ENCODE peak calls at places on chromosomes 3 and 15, in eight cellular contexts. U, J, M, L, D, Q, N and H are unnamed samples.

GRCh38 chr3:1172642-1173041 is 79.8 kb downstream of the CNTN6 start:
- DNase-seq in U (no peak), J (no peak), M (no peak), L (no peak), D (no peak), Q (no peak), N (no peak), H (no peak)

GRCh38 chr3:101635954-101636798 is 40.8 kb downstream of the ZBTB11 start:
- DNase-seq in U (peak; percentile 59), J (peak; percentile 44), M (peak; percentile 77), L (peak; percentile 49), D (peak; percentile 62), Q (peak; percentile 46), N (no peak), H (no peak)

GRCh38 chr15:100170280-100170654 is 171.5 kb downstream of the ADAMTS17 start:
- DNase-seq in U (no peak), J (no peak), M (no peak), L (no peak), D (no peak), Q (no peak), N (no peak), H (no peak)

GRCh38 chr15:100729461-100729860 is 127.1 kb downstream of the ASB7 start:
- DNase-seq in U (no peak), J (no peak), M (no peak), L (no peak), D (no peak), Q (no peak), N (no peak), H (no peak)

GRCh38 chr3:37145607-37146006 is 28.8 kb downstream of the LRRFIP2 start:
- DNase-seq in U (no peak), J (no peak), M (no peak), L (no peak), D (no peak), Q (no peak), N (no peak), H (no peak)

GRCh38 chr15:52343831-52344230 is 48.2 kb upstream of the MYO5C start:
- DNase-seq in U (no peak), J (no peak), M (no peak), L (no peak), D (peak; percentile 57), Q (no peak), N (no peak), H (no peak)

GRCh38 chr3:180854887-180855286 is 57.6 kb upstream of the FXR1 start:
- DNase-seq in U (no peak), J (no peak), M (no peak), L (no peak), D (no peak), Q (no peak), N (no peak), H (no peak)

GRCh38 chr15:49032601-49033145 is 13.6 kb downstream of the SECISBP2L start:
- DNase-seq in U (no peak), J (no peak), M (no peak), L (no peak), D (no peak), Q (no peak), N (no peak), H (no peak)

GRCh38 chr3:46676601-46677071 is 16.8 kb downstream of the ALS2CL start:
- DNase-seq in U (no peak), J (no peak), M (no peak), L (peak; percentile 12), D (no peak), Q (no peak), N (no peak), H (no peak)

GRCh38 chr15:83446904-83447708 is at the start of gene SH3GL3:
- DNase-seq in U (peak; percentile 90), J (peak; percentile 78), M (peak; percentile 93), L (peak; percentile 76), D (peak; percentile 67), Q (peak; percentile 86), N (no peak), H (peak; percentile 48)

GRCh38 chr3:49357466-49358216 is 512 bp downstream of the GPX1 start:
- DNase-seq in U (peak; percentile 78), J (peak; percentile 53), M (peak; percentile 57), L (peak; percentile 34), D (peak; percentile 95), Q (peak; percentile 98), N (no peak), H (peak; percentile 71)

GRCh38 chr3:175226444-175226843 is 367.3 kb downstream of the NAALADL2 start:
- DNase-seq in U (no peak), J (no peak), M (no peak), L (no peak), D (no peak), Q (no peak), N (no peak), H (no peak)

GRCh38 chr3:15542641-15543040 is 21.1 kb upstream of the COLQ start:
- DNase-seq in U (no peak), J (no peak), M (no peak), L (no peak), D (no peak), Q (no peak), N (no peak), H (no peak)

GRCh38 chr3:42905740-42906084 is 230 bp upstream of the ZNF662 start:
- DNase-seq in U (no peak), J (no peak), M (no peak), L (no peak), D (no peak), Q (no peak), N (no peak), H (no peak)

GRCh38 chr3:196093271-196094111 is 11.6 kb upstream of the TFRC start:
- DNase-seq in U (no peak), J (no peak), M (no peak), L (no peak), D (peak; percentile 49), Q (peak; percentile 20), N (no peak), H (no peak)

GRCh38 chr3:71103430-71103881 is 480.1 kb downstream of the FOXP1 start:
- DNase-seq in U (peak; percentile 56), J (peak; percentile 61), M (no peak), L (peak; percentile 70), D (peak; percentile 81), Q (peak; percentile 79), N (peak; percentile 93), H (no peak)

GRCh38 chr3:171753025-171753472 is 57.2 kb downstream of the PLD1 start:
- DNase-seq in U (no peak), J (no peak), M (no peak), L (no peak), D (peak; percentile 55), Q (no peak), N (no peak), H (no peak)

GRCh38 chr3:54427501-54427900 is 305.1 kb downstream of the CACNA2D3 start:
- DNase-seq in U (no peak), J (no peak), M (no peak), L (no peak), D (no peak), Q (no peak), N (no peak), H (no peak)

GRCh38 chr15:90957105-90957790 is 2.6 kb downstream of the RCCD1 start:
- DNase-seq in U (no peak), J (no peak), M (peak; percentile 74), L (no peak), D (no peak), Q (peak; percentile 44), N (no peak), H (no peak)

GRCh38 chr3:31039145-31039544 is 144.7 kb upstream of the GADL1 start:
- DNase-seq in U (no peak), J (no peak), M (no peak), L (no peak), D (no peak), Q (no peak), N (no peak), H (no peak)

GRCh38 chr3:111595239-111595638 is at the start of gene ZBED2:
- DNase-seq in U (no peak), J (peak; percentile 64), M (no peak), L (no peak), D (no peak), Q (no peak), N (no peak), H (no peak)

GRCh38 chr15:49530106-49530505 is 90.5 kb downstream of the FAM227B start:
- DNase-seq in U (no peak), J (no peak), M (no peak), L (no peak), D (peak; percentile 51), Q (peak; percentile 26), N (peak; percentile 20), H (peak; percentile 22)

GRCh38 chr3:195558602-195559001 is 15.5 kb upstream of the PPP1R2 start:
- DNase-seq in U (no peak), J (no peak), M (peak; percentile 58), L (no peak), D (peak; percentile 62), Q (no peak), N (peak; percentile 30), H (no peak)

GRCh38 chr3:55720614-55721013 is 233.5 kb upstream of the WNT5A start:
- DNase-seq in U (no peak), J (no peak), M (no peak), L (no peak), D (peak; percentile 65), Q (peak; percentile 62), N (no peak), H (no peak)

GRCh38 chr3:39101022-39101689 is 6.3 kb downstream of the GORASP1 start:
- DNase-seq in U (no peak), J (no peak), M (peak; percentile 68), L (no peak), D (peak; percentile 57), Q (peak; percentile 50), N (no peak), H (no peak)

GRCh38 chr15:96328101-96328958 is 2.2 kb upstream of the NR2F2 start:
- DNase-seq in U (no peak), J (no peak), M (no peak), L (no peak), D (peak; percentile 60), Q (peak; percentile 32), N (no peak), H (no peak)
- H3K4me3 ChIP-seq in U (peak overlapping the region; percentile 68), J (no peak overlapping the region), M (peak overlapping the region; percentile 74), L (peak overlapping the region; percentile 88), D (peak overlapping the region; percentile 67), Q (peak overlapping the region; percentile 83), N (peak overlapping the region; percentile 68), H (peak overlapping the region; percentile 84)

GRCh38 chr3:190552969-190553759 is 39.3 kb downstream of the IL1RAP start:
- DNase-seq in U (no peak), J (no peak), M (peak; percentile 63), L (no peak), D (no peak), Q (no peak), N (no peak), H (no peak)
- H3K4me3 ChIP-seq in U (no peak overlapping the region), J (no peak overlapping the region), M (no peak overlapping the region), L (no peak overlapping the region), D (no peak overlapping the region), Q (no peak overlapping the region), N (no peak overlapping the region), H (no peak overlapping the region)

DNA sequence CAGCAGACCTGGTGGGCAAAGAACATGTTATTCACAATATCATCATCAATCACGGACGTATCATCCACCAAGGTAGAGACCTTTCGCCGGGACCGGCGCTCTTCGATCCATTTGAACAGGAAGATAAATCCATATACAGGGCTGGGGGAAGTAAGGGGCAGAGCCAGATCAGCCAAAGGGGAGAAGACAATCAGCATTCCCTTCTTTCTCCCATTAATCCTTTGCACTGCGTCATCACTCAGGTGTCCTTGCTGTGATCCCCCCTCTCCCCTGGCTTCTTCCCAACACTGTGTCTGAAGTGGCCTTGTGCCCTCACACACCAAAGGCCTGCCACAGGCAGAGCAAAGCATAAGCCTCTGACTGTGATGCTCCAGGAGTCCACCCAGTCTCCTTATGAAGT is 36.4 kb downstream of the SEMA3G start:
- DNase-seq in U (no peak), J (no peak), M (no peak), L (peak; percentile 3), D (no peak), Q (no peak), N (no peak), H (no peak)
- H3K4me3 ChIP-seq in U (peak overlapping the region; percentile 98), J (no peak overlapping the region), M (peak overlapping the region; percentile 97), L (peak overlapping the region; percentile 76), D (no peak overlapping the region), Q (peak overlapping the region; percentile 99), N (no peak overlapping the region), H (peak overlapping the region; percentile 96)

GRCh38 chr15:77818484-77819270 is 186.0 kb upstream of the LINGO1 start:
- DNase-seq in U (no peak), J (no peak), M (peak; percentile 41), L (no peak), D (no peak), Q (no peak), N (no peak), H (no peak)
- H3K4me3 ChIP-seq in U (no peak overlapping the region), J (no peak overlapping the region), M (peak overlapping the region; percentile 61), L (peak overlapping the region; percentile 60), D (no peak overlapping the region), Q (no peak overlapping the region), N (no peak overlapping the region), H (no peak overlapping the region)